ENCODE peak calls at places on chromosomes 12 and 14, in five cellular contexts. Z is brain microvascular endothelial cell, A is neural progenitor cell, O is WERI-Rb-1, G is breast epithelium. R is an unnamed sample.

GRCh38 chr14:32542507-32542906 is 213.4 kb downstream of the AKAP6 start:
- DNase-seq in A (no peak), O (no peak), G (no peak), Z (no peak), R (no peak)

GRCh38 chr12:41936333-41936732 is 208.3 kb downstream of the GXYLT1 start:
- DNase-seq in G (no peak), O (no peak), A (no peak), Z (no peak), R (no peak)

GRCh38 chr12:219891-220352 is 6.0 kb upstream of the SLC6A12 start:
- DNase-seq in A (peak), G (peak), Z (peak), O (peak), R (peak)

GRCh38 chr12:31967569-31967968 is 8.4 kb downstream of the RESF1 start:
- DNase-seq in G (no peak), Z (no peak), A (no peak), O (no peak), R (peak)

GRCh38 chr12:14193623-14194022 is 171.9 kb upstream of the ATF7IP start:
- DNase-seq in A (peak), Z (no peak), O (no peak), G (no peak), R (no peak)

GRCh38 chr12:104507672-104508071 is 50.9 kb downstream of the CHST11 start:
- DNase-seq in G (no peak), O (no peak), Z (no peak), A (no peak), R (no peak)

GRCh38 chr14:37598085-37598972 is 2.9 kb downstream of the TTC6 start:
- DNase-seq in O (peak), A (peak), G (peak), Z (no peak), R (peak)

GRCh38 chr12:12926571-12927071 is 25.3 kb downstream of the GPRC5D start:
- DNase-seq in A (no peak), Z (no peak), O (no peak), G (no peak), R (no peak)

GRCh38 chr12:63900922-63901793 is 56.7 kb downstream of the SRGAP1 start:
- DNase-seq in O (no peak), G (no peak), A (no peak), Z (no peak), R (no peak)

GRCh38 chr14:51889851-51890250 is 29.4 kb downstream of the GNG2 start:
- DNase-seq in Z (no peak), O (no peak), A (no peak), G (no peak), R (no peak)

GRCh38 chr12:120514002-120514401 is 15.0 kb downstream of the COQ5 start:
- DNase-seq in G (no peak), Z (no peak), A (no peak), O (no peak), R (no peak)

GRCh38 chr12:28537474-28537873 is 347.2 kb downstream of the CCDC91 start:
- DNase-seq in G (no peak), A (no peak), Z (no peak), O (no peak), R (no peak)

GRCh38 chr12:51351913-51352532 is 5.5 kb upstream of the CELA1 start:
- DNase-seq in Z (peak), O (peak), A (peak), G (no peak), R (peak)

GRCh38 chr14:92726135-92726932 is 22.1 kb downstream of the LGMN start:
- DNase-seq in Z (peak), G (peak), A (no peak), O (no peak), R (no peak)

GRCh38 chr14:74583689-74584434 is 28.2 kb downstream of the LTBP2 start:
- DNase-seq in A (no peak), G (no peak), O (no peak), Z (peak), R (peak)

GRCh38 chr12:34396861-34397590 is 374.7 kb downstream of the ALG10 start:
- DNase-seq in A (no peak), Z (no peak), O (peak), G (peak), R (peak)

GRCh38 chr12:58925733-58926113 is 5.4 kb upstream of the LRIG3 start:
- DNase-seq in Z (no peak), A (no peak), O (no peak), G (no peak), R (peak)

GRCh38 chr12:26833692-26834168 is 736 bp upstream of the ITPR2 start:
- DNase-seq in O (peak), A (peak), G (peak), Z (no peak), R (peak)

R was measured in endodermal cell.